ENCODE peak calls at places on chromosomes 1 and 21, in eight cellular contexts. One of them, this sample, is unnamed.

GRCh38 chr1:234600418-234601216 is 9.4 kb downstream of the IRF2BP2 start:
- DNase-seq in fibroblast of lung: no peak
- DNase-seq in amniotic stem cell: no peak
- DNase-seq in Caki2: no peak
- DNase-seq in NCI-H2081: no peak
- DNase-seq in H4: no peak
- DNase-seq in CD4-positive, alpha-beta T cell: no peak
- DNase-seq in AG08395: no peak
- DNase-seq in this sample: no peak

GRCh38 chr21:25997788-25998611 is 172.6 kb downstream of the APP start:
- DNase-seq in NCI-H2081: peak; percentile 85
- DNase-seq in fibroblast of lung: no peak
- DNase-seq in CD4-positive, alpha-beta T cell: no peak
- DNase-seq in amniotic stem cell: no peak
- DNase-seq in AG08395: no peak
- DNase-seq in H4: no peak
- DNase-seq in Caki2: no peak
- DNase-seq in this sample: peak; percentile 97

GRCh38 chr21:35234725-35235124 is 185.6 kb upstream of the RUNX1 start:
- DNase-seq in H4: peak; percentile 52
- DNase-seq in NCI-H2081: no peak
- DNase-seq in fibroblast of lung: no peak
- DNase-seq in Caki2: no peak
- DNase-seq in CD4-positive, alpha-beta T cell: no peak
- DNase-seq in amniotic stem cell: no peak
- DNase-seq in AG08395: peak; percentile 54
- DNase-seq in this sample: no peak

GRCh38 chr1:222347627-222348026 is 200.3 kb downstream of the HHIPL2 start:
- DNase-seq in H4: no peak
- DNase-seq in amniotic stem cell: no peak
- DNase-seq in NCI-H2081: peak; percentile 11
- DNase-seq in CD4-positive, alpha-beta T cell: no peak
- DNase-seq in AG08395: no peak
- DNase-seq in Caki2: no peak
- DNase-seq in fibroblast of lung: no peak
- DNase-seq in this sample: no peak

GRCh38 chr1:8943516-8943896 is 2.2 kb upstream of the CA6 start:
- DNase-seq in H4: no peak
- DNase-seq in NCI-H2081: no peak
- DNase-seq in CD4-positive, alpha-beta T cell: no peak
- DNase-seq in amniotic stem cell: no peak
- DNase-seq in AG08395: no peak
- DNase-seq in Caki2: no peak
- DNase-seq in fibroblast of lung: no peak
- DNase-seq in this sample: no peak

GRCh38 chr1:86914635-86914997 is at the start of gene HS2ST1:
- DNase-seq in AG08395: no peak
- DNase-seq in amniotic stem cell: no peak
- DNase-seq in CD4-positive, alpha-beta T cell: no peak
- DNase-seq in H4: no peak
- DNase-seq in Caki2: no peak
- DNase-seq in NCI-H2081: no peak
- DNase-seq in fibroblast of lung: no peak
- DNase-seq in this sample: no peak

GRCh38 chr1:35640380-35641232 is 720 bp downstream of the PSMB2 start:
- DNase-seq in Caki2: peak; percentile 29
- DNase-seq in amniotic stem cell: no peak
- DNase-seq in CD4-positive, alpha-beta T cell: no peak
- DNase-seq in H4: no peak
- DNase-seq in NCI-H2081: no peak
- DNase-seq in fibroblast of lung: no peak
- DNase-seq in AG08395: no peak
- DNase-seq in this sample: no peak

GRCh38 chr1:21051177-21051576 is 125.5 kb downstream of the EIF4G3 start:
- DNase-seq in H4: no peak
- DNase-seq in amniotic stem cell: no peak
- DNase-seq in CD4-positive, alpha-beta T cell: no peak
- DNase-seq in AG08395: no peak
- DNase-seq in NCI-H2081: no peak
- DNase-seq in Caki2: no peak
- DNase-seq in fibroblast of lung: no peak
- DNase-seq in this sample: no peak

GRCh38 chr1:228377664-228378452 is 28.8 kb downstream of the TRIM11 start:
- DNase-seq in CD4-positive, alpha-beta T cell: no peak
- DNase-seq in Caki2: no peak
- DNase-seq in AG08395: no peak
- DNase-seq in amniotic stem cell: no peak
- DNase-seq in H4: no peak
- DNase-seq in NCI-H2081: no peak
- DNase-seq in fibroblast of lung: no peak
- DNase-seq in this sample: no peak

GRCh38 chr1:228110536-228110935 is 1.4 kb upstream of the MRPL55 start:
- DNase-seq in NCI-H2081: no peak
- DNase-seq in CD4-positive, alpha-beta T cell: no peak
- DNase-seq in fibroblast of lung: no peak
- DNase-seq in amniotic stem cell: no peak
- DNase-seq in Caki2: no peak
- DNase-seq in H4: no peak
- DNase-seq in AG08395: no peak
- DNase-seq in this sample: no peak

GRCh38 chr1:202871367-202871766 is 17.6 kb downstream of the RABIF start:
- DNase-seq in H4: no peak
- DNase-seq in amniotic stem cell: no peak
- DNase-seq in Caki2: no peak
- DNase-seq in NCI-H2081: no peak
- DNase-seq in CD4-positive, alpha-beta T cell: no peak
- DNase-seq in AG08395: no peak
- DNase-seq in fibroblast of lung: no peak
- DNase-seq in this sample: no peak

GRCh38 chr1:8142955-8143629 is 117.0 kb upstream of the ERRFI1 start:
- DNase-seq in CD4-positive, alpha-beta T cell: no peak
- DNase-seq in AG08395: no peak
- DNase-seq in amniotic stem cell: no peak
- DNase-seq in fibroblast of lung: peak; percentile 42
- DNase-seq in NCI-H2081: no peak
- DNase-seq in Caki2: peak; percentile 65
- DNase-seq in H4: peak; percentile 90
- DNase-seq in this sample: no peak

GRCh38 chr1:238135708-238136107 is 245.0 kb upstream of the ZP4 start:
- DNase-seq in AG08395: no peak
- DNase-seq in NCI-H2081: no peak
- DNase-seq in CD4-positive, alpha-beta T cell: no peak
- DNase-seq in amniotic stem cell: no peak
- DNase-seq in fibroblast of lung: no peak
- DNase-seq in Caki2: no peak
- DNase-seq in H4: no peak
- DNase-seq in this sample: no peak

GRCh38 chr1:209937996-209938959 is at the start of gene SYT14:
- DNase-seq in amniotic stem cell: peak; percentile 65
- DNase-seq in NCI-H2081: peak; percentile 83
- DNase-seq in AG08395: peak; percentile 11
- DNase-seq in Caki2: no peak
- DNase-seq in H4: peak; percentile 63
- DNase-seq in CD4-positive, alpha-beta T cell: no peak
- DNase-seq in fibroblast of lung: peak; percentile 33
- DNase-seq in this sample: peak; percentile 91

GRCh38 chr1:15452216-15452615 is 4.3 kb upstream of the CELA2A start:
- DNase-seq in Caki2: no peak
- DNase-seq in AG08395: no peak
- DNase-seq in NCI-H2081: no peak
- DNase-seq in fibroblast of lung: no peak
- DNase-seq in H4: no peak
- DNase-seq in CD4-positive, alpha-beta T cell: no peak
- DNase-seq in amniotic stem cell: no peak
- DNase-seq in this sample: no peak

GRCh38 chr1:113567427-113567826 is 177.1 kb downstream of the MAGI3 start:
- DNase-seq in CD4-positive, alpha-beta T cell: no peak
- DNase-seq in fibroblast of lung: peak; percentile 8
- DNase-seq in AG08395: no peak
- DNase-seq in NCI-H2081: no peak
- DNase-seq in H4: no peak
- DNase-seq in Caki2: no peak
- DNase-seq in amniotic stem cell: no peak
- DNase-seq in this sample: no peak

GRCh38 chr1:225418059-225418458 is 9.8 kb downstream of the LBR start:
- DNase-seq in AG08395: no peak
- DNase-seq in NCI-H2081: no peak
- DNase-seq in Caki2: no peak
- DNase-seq in amniotic stem cell: no peak
- DNase-seq in fibroblast of lung: no peak
- DNase-seq in CD4-positive, alpha-beta T cell: no peak
- DNase-seq in H4: no peak
- DNase-seq in this sample: no peak

GRCh38 chr21:27649323-27649722 is 682.4 kb upstream of the ADAMTS5 start:
- DNase-seq in amniotic stem cell: peak; percentile 69
- DNase-seq in H4: peak; percentile 53
- DNase-seq in NCI-H2081: no peak
- DNase-seq in Caki2: no peak
- DNase-seq in AG08395: peak; percentile 74
- DNase-seq in fibroblast of lung: peak; percentile 83
- DNase-seq in CD4-positive, alpha-beta T cell: no peak
- DNase-seq in this sample: no peak

GRCh38 chr1:74245168-74245753 is 10.1 kb downstream of the TNNI3K start:
- DNase-seq in fibroblast of lung: no peak
- DNase-seq in NCI-H2081: no peak
- DNase-seq in amniotic stem cell: no peak
- DNase-seq in CD4-positive, alpha-beta T cell: no peak
- DNase-seq in AG08395: no peak
- DNase-seq in Caki2: no peak
- DNase-seq in H4: no peak
- DNase-seq in this sample: peak; percentile 42

GRCh38 chr1:53062731-53063591 is 948 bp downstream of the PODN start:
- DNase-seq in CD4-positive, alpha-beta T cell: no peak
- DNase-seq in H4: no peak
- DNase-seq in fibroblast of lung: no peak
- DNase-seq in Caki2: no peak
- DNase-seq in amniotic stem cell: no peak
- DNase-seq in NCI-H2081: no peak
- DNase-seq in AG08395: no peak
- DNase-seq in this sample: no peak

GRCh38 chr1:36160949-36161485 is 5.1 kb downstream of the MAP7D1 start:
- DNase-seq in fibroblast of lung: peak; percentile 63
- DNase-seq in NCI-H2081: peak; percentile 67
- DNase-seq in CD4-positive, alpha-beta T cell: peak; percentile 64
- DNase-seq in Caki2: peak; percentile 64
- DNase-seq in H4: peak; percentile 75
- DNase-seq in amniotic stem cell: peak; percentile 39
- DNase-seq in AG08395: peak; percentile 80
- DNase-seq in this sample: peak; percentile 6

GRCh38 chr1:169109561-169110134 is 3.2 kb downstream of the ATP1B1 start:
- DNase-seq in fibroblast of lung: peak; percentile 90
- DNase-seq in CD4-positive, alpha-beta T cell: no peak
- DNase-seq in NCI-H2081: peak; percentile 50
- DNase-seq in H4: peak; percentile 82
- DNase-seq in amniotic stem cell: peak; percentile 76
- DNase-seq in Caki2: peak; percentile 92
- DNase-seq in AG08395: peak; percentile 38
- DNase-seq in this sample: peak; percentile 47

GRCh38 chr1:212760126-212760823 is 31.3 kb downstream of the NSL1 start:
- DNase-seq in NCI-H2081: peak; percentile 23
- DNase-seq in AG08395: no peak
- DNase-seq in CD4-positive, alpha-beta T cell: peak; percentile 25
- DNase-seq in H4: no peak
- DNase-seq in amniotic stem cell: no peak
- DNase-seq in Caki2: no peak
- DNase-seq in fibroblast of lung: no peak
- DNase-seq in this sample: no peak

GRCh38 chr1:12665511-12665910 is 21.6 kb downstream of the AADACL4 start:
- DNase-seq in amniotic stem cell: no peak
- DNase-seq in fibroblast of lung: no peak
- DNase-seq in Caki2: no peak
- DNase-seq in CD4-positive, alpha-beta T cell: no peak
- DNase-seq in AG08395: no peak
- DNase-seq in NCI-H2081: no peak
- DNase-seq in H4: no peak
- DNase-seq in this sample: no peak

GRCh38 chr1:42295816-42296215 is 39.2 kb downstream of the FOXJ3 start:
- DNase-seq in fibroblast of lung: no peak
- DNase-seq in CD4-positive, alpha-beta T cell: no peak
- DNase-seq in Caki2: no peak
- DNase-seq in H4: no peak
- DNase-seq in amniotic stem cell: no peak
- DNase-seq in AG08395: no peak
- DNase-seq in NCI-H2081: no peak
- DNase-seq in this sample: no peak

GRCh38 chr1:168121314-168122029 is 15.3 kb downstream of the GPR161 start:
- DNase-seq in NCI-H2081: no peak
- DNase-seq in CD4-positive, alpha-beta T cell: no peak
- DNase-seq in amniotic stem cell: no peak
- DNase-seq in AG08395: peak; percentile 97
- DNase-seq in H4: no peak
- DNase-seq in Caki2: no peak
- DNase-seq in fibroblast of lung: peak; percentile 90
- DNase-seq in this sample: no peak

GRCh38 chr1:100921110-100921706 is 25.3 kb downstream of the SLC30A7 start:
- DNase-seq in CD4-positive, alpha-beta T cell: no peak
- DNase-seq in amniotic stem cell: peak; percentile 45
- DNase-seq in fibroblast of lung: peak; percentile 79
- DNase-seq in H4: peak; percentile 29
- DNase-seq in NCI-H2081: peak; percentile 46
- DNase-seq in AG08395: peak; percentile 31
- DNase-seq in Caki2: peak; percentile 17
- DNase-seq in this sample: peak; percentile 35

This sample was measured in NCI-H146.